ENCODE peak calls at places on chromosomes 7 and 10, in five cellular contexts. I, V, C, F and K are unnamed samples.

GRCh38 chr10:102778781-102779180 is 35.0 kb downstream of the WBP1L start:
- DNase-seq in V (no peak), F (no peak), C (no peak), I (no peak), K (no peak)

GRCh38 chr10:48608926-48609325 is 4.1 kb upstream of the ARHGAP22 start:
- DNase-seq in I (no peak), F (peak), V (no peak), C (no peak), K (no peak)

GRCh38 chr7:100679129-100679926 is 5.8 kb downstream of the GNB2 start:
- DNase-seq in I (no peak), F (no peak), V (no peak), C (no peak), K (no peak)

GRCh38 chr10:75723319-75723965 is 292.0 kb downstream of the LRMDA start:
- DNase-seq in C (no peak), F (no peak), V (no peak), I (no peak), K (no peak)

GRCh38 chr7:131633342-131633843 is 77.0 kb upstream of the PODXL start:
- DNase-seq in F (peak), I (no peak), C (no peak), V (no peak), K (no peak)

GRCh38 chr10:6542999-6543430 is 37.1 kb downstream of the PRKCQ start:
- DNase-seq in F (no peak), C (no peak), I (peak), V (no peak), K (peak)

GRCh38 chr10:30705086-30705624 is 75.6 kb upstream of the LYZL2 start:
- DNase-seq in I (peak), F (no peak), V (no peak), C (no peak), K (no peak)

GRCh38 chr7:148964510-148965267 is 63.6 kb downstream of the PDIA4 start:
- DNase-seq in C (no peak), I (no peak), F (no peak), V (no peak), K (no peak)

GRCh38 chr7:5143935-5144903 is 45.8 kb upstream of the WIPI2 start:
- DNase-seq in V (no peak), I (peak), C (no peak), F (no peak), K (no peak)

GRCh38 chr7:99000904-99001442 is 122.6 kb downstream of the TRRAP start:
- DNase-seq in I (no peak), V (no peak), C (no peak), F (no peak), K (no peak)

GRCh38 chr10:76432274-76433012 is 1001.0 kb downstream of the LRMDA start:
- DNase-seq in F (peak), V (no peak), C (peak), I (no peak), K (peak)

GRCh38 chr10:11036424-11037011 is 18.8 kb downstream of the CELF2 start:
- DNase-seq in V (no peak), F (peak), I (no peak), C (no peak), K (peak)

GRCh38 chr7:73547841-73548240 is 9.6 kb downstream of the BCL7B start:
- DNase-seq in I (no peak), V (no peak), F (no peak), C (no peak), K (no peak)

GRCh38 chr7:112272921-112273561 is 66.5 kb downstream of the ZNF277 start:
- DNase-seq in C (no peak), F (peak), I (no peak), V (no peak), K (peak)

GRCh38 chr10:28532223-28532508 is 752 bp upstream of the WAC start:
- DNase-seq in V (peak), C (peak), F (peak), I (no peak), K (no peak)

GRCh38 chr10:67464278-67464677 is 231.7 kb downstream of the CTNNA3 start:
- DNase-seq in F (no peak), I (no peak), C (no peak), V (no peak), K (no peak)
- H3K4me3 ChIP-seq in F (no peak), I (no peak), C (no peak), V (no peak), K (no peak)

DNA sequence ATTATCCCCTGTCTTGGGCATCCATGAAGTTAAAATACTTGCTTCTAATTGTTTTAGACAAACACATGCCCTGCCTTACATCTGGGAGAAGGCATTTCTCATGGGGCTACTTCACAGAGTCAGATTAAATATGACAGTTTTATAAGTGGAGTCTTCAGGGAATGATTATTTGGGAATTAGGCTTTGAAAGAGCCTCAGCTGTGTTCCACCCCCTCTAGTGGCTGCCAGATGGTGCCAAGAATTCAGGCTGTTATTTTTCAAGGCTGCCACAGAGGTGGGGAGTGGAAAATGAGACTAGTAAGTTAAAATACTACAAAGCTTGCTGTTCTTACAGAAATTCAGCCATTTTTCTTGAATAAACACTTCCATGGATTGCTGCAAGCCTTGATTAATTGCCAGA is 45.8 kb upstream of the DNAH11 start:
- DNase-seq in C (no peak), V (no peak), I (no peak), F (peak), K (no peak)
- TF ChIP-seq CTCF in C (no peak), V (no peak), I (no peak), F (peak), K (peak)

GRCh38 chr7:141436676-141437075 is 114.5 kb upstream of the AGK start:
- DNase-seq in C (no peak), V (no peak), F (no peak), I (no peak), K (no peak)

GRCh38 chr7:141444956-141445355 is 106.3 kb upstream of the AGK start:
- DNase-seq in V (no peak), C (no peak), I (no peak), F (no peak), K (no peak)

GRCh38 chr7:141442781-141443180 is 108.4 kb upstream of the AGK start:
- DNase-seq in V (no peak), I (no peak), C (no peak), F (no peak), K (no peak)

GRCh38 chr7:141439776-141440175 is 111.4 kb upstream of the AGK start:
- DNase-seq in V (no peak), I (no peak), F (no peak), C (no peak), K (no peak)

GRCh38 chr7:141441837-141442627 is 109.2 kb upstream of the AGK start:
- DNase-seq in C (no peak), I (no peak), F (no peak), V (no peak), K (no peak)
- H3K27ac ChIP-seq in C (no peak), I (no peak), F (no peak), V (no peak), K (no peak)

GRCh38 chr10:130729876-130730275 is 581.6 kb downstream of the TCERG1L start:
- DNase-seq in V (no peak), C (peak), I (no peak), F (no peak), K (no peak)
- H3K4me3 ChIP-seq in V (no peak), C (no peak), I (no peak), F (no peak), K (no peak)